ENCODE peak calls at places on chromosomes 12 and 14, in four cellular contexts. One of them, this sample, is unnamed.
A peak's percentile ranks its signal among the peaks of the same experiment; 100 is the strongest.

GRCh38 chr12:52794479-52795331 is 1.2 kb downstream of the KRT3 start:
- DNase-seq in K562: no peak
- DNase-seq in SK-N-SH: no peak
- DNase-seq in H1: no peak
- DNase-seq in this sample: no peak

GRCh38 chr12:117571321-117571720 is 209.9 kb upstream of the NOS1 start:
- DNase-seq in SK-N-SH: no peak
- DNase-seq in K562: no peak
- DNase-seq in H1: no peak
- DNase-seq in this sample: no peak

GRCh38 chr12:75837700-75838099 is 193.9 kb downstream of the PHLDA1 start:
- DNase-seq in H1: no peak
- DNase-seq in K562: peak; percentile 60
- DNase-seq in SK-N-SH: peak; percentile 36
- DNase-seq in this sample: no peak

GRCh38 chr12:90510948-90511347 is 444.0 kb downstream of the CCER1 start:
- DNase-seq in K562: no peak
- DNase-seq in H1: no peak
- DNase-seq in SK-N-SH: no peak
- DNase-seq in this sample: no peak

GRCh38 chr14:20262642-20263128 is 23.6 kb downstream of the OR11H4 start:
- DNase-seq in K562: peak; percentile 40
- DNase-seq in H1: no peak
- DNase-seq in SK-N-SH: no peak
- DNase-seq in this sample: peak; percentile 43

GRCh38 chr12:8465597-8465996 is 9.8 kb downstream of the CLEC6A start:
- DNase-seq in H1: no peak
- DNase-seq in SK-N-SH: no peak
- DNase-seq in K562: no peak
- DNase-seq in this sample: no peak

GRCh38 chr12:96371138-96371786 is 29.0 kb downstream of the CDK17 start:
- DNase-seq in K562: peak; percentile 85
- DNase-seq in SK-N-SH: no peak
- DNase-seq in H1: no peak
- DNase-seq in this sample: no peak

GRCh38 chr14:84401631-84402030 is 1128.3 kb upstream of the FLRT2 start:
- DNase-seq in H1: no peak
- DNase-seq in SK-N-SH: no peak
- DNase-seq in K562: no peak
- DNase-seq in this sample: no peak

GRCh38 chr12:50050119-50050385 is 7.3 kb upstream of the ASIC1 start:
- DNase-seq in K562: no peak
- DNase-seq in H1: no peak
- DNase-seq in SK-N-SH: no peak
- DNase-seq in this sample: no peak

GRCh38 chr12:40315375-40315774 is 90.6 kb downstream of the LRRK2 start:
- DNase-seq in SK-N-SH: no peak
- DNase-seq in K562: no peak
- DNase-seq in H1: no peak
- DNase-seq in this sample: no peak

GRCh38 chr14:71961972-71962371 is 29.7 kb downstream of the RGS6 start:
- DNase-seq in K562: no peak
- DNase-seq in H1: no peak
- DNase-seq in SK-N-SH: no peak
- DNase-seq in this sample: no peak

GRCh38 chr14:22003471-22003870 is 329.9 kb upstream of the OR4E1 start:
- DNase-seq in K562: no peak
- DNase-seq in H1: no peak
- DNase-seq in SK-N-SH: no peak
- DNase-seq in this sample: no peak

GRCh38 chr12:92546826-92547348 is 155.9 kb upstream of the PLEKHG7 start:
- DNase-seq in SK-N-SH: no peak
- DNase-seq in K562: no peak
- DNase-seq in H1: no peak
- DNase-seq in this sample: no peak

GRCh38 chr12:69007166-69007857 is 74.3 kb upstream of the CPM start:
- DNase-seq in SK-N-SH: no peak
- DNase-seq in H1: peak; percentile 49
- DNase-seq in K562: no peak
- DNase-seq in this sample: no peak

GRCh38 chr12:56631790-56632700 is 1.9 kb upstream of the BAZ2A start:
- DNase-seq in K562: peak; percentile 85
- DNase-seq in SK-N-SH: peak; percentile 82
- DNase-seq in H1: no peak
- DNase-seq in this sample: no peak

GRCh38 chr14:80587096-80587724 is 354.3 kb downstream of the CEP128 start:
- DNase-seq in H1: no peak
- DNase-seq in SK-N-SH: no peak
- DNase-seq in K562: no peak
- DNase-seq in this sample: peak; percentile 89

GRCh38 chr12:66107451-66107915 is 23.1 kb downstream of the LLPH start:
- DNase-seq in H1: peak; percentile 33
- DNase-seq in SK-N-SH: peak; percentile 58
- DNase-seq in K562: peak; percentile 86
- DNase-seq in this sample: peak; percentile 56

GRCh38 chr14:22070119-22070982 is 396.7 kb upstream of the OR4E1 start:
- DNase-seq in K562: peak; percentile 1
- DNase-seq in SK-N-SH: no peak
- DNase-seq in H1: no peak
- DNase-seq in this sample: no peak

GRCh38 chr12:12721251-12721689 is 4.1 kb downstream of the CDKN1B start:
- DNase-seq in K562: peak; percentile 44
- DNase-seq in SK-N-SH: no peak
- DNase-seq in H1: no peak
- DNase-seq in this sample: no peak

GRCh38 chr12:12723147-12723680 is 6.0 kb downstream of the CDKN1B start:
- DNase-seq in H1: no peak
- DNase-seq in K562: no peak
- DNase-seq in SK-N-SH: no peak
- DNase-seq in this sample: no peak

GRCh38 chr12:12723681-12724420 is 6.7 kb downstream of the CDKN1B start:
- DNase-seq in H1: no peak
- DNase-seq in K562: peak; percentile 47
- DNase-seq in SK-N-SH: peak; percentile 76
- DNase-seq in this sample: no peak

GRCh38 chr12:12720637-12721250 is 3.6 kb downstream of the CDKN1B start:
- DNase-seq in SK-N-SH: no peak
- DNase-seq in K562: peak; percentile 49
- DNase-seq in H1: no peak
- DNase-seq in this sample: no peak

DNA sequence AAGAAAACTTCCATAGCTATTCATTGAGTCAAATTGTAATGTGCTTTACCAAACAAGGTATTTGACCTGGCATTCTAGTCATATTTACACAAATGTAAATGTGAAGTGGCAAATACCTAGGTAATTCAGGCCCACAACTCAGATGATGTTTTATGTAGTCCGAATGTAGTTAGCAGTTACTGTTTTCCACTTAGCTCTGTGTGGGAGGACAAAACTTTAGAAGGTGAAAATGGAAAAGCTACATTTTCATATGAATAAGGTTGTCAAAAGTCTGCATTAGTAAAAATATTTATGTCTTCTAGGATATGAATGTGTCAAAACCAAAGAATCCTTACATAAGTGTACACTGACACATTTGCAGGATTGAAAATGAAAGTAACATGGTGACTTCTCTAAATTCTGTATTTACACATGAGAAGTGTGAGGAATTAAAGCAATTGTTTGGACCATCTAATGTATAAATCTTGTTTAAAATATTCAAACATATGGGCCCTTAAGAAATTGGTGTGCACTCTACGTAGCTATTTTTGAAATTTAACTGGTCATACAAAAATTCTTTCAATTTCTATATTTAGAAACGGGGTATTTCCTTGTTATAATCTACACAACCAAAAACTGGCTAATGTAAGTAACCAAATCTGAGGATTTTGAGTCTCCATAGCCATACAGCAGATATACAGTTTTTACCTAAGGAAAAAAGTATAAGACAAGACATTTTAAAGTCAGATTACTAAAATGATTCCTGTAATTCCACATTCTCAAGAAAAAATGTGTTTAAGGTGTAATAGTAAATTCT is 5.4 kb downstream of the CDKN1B start:
- DNase-seq in SK-N-SH: no peak
- DNase-seq in H1: no peak
- DNase-seq in K562: no peak
- DNase-seq in this sample: no peak
- TF ChIP-seq NRF1 in SK-N-SH: no peak
- TF ChIP-seq NRF1 in H1: no peak
- TF ChIP-seq NRF1 in K562: no peak
- TF ChIP-seq NRF1 in this sample: no peak

GRCh38 chr12:105064564-105065222 is 19.6 kb downstream of the ALDH1L2 start:
- DNase-seq in H1: no peak
- DNase-seq in K562: no peak
- DNase-seq in SK-N-SH: no peak
- DNase-seq in this sample: no peak
- TF ChIP-seq NRF1 in H1: no peak
- TF ChIP-seq NRF1 in K562: no peak
- TF ChIP-seq NRF1 in SK-N-SH: no peak
- TF ChIP-seq NRF1 in this sample: no peak

DNA sequence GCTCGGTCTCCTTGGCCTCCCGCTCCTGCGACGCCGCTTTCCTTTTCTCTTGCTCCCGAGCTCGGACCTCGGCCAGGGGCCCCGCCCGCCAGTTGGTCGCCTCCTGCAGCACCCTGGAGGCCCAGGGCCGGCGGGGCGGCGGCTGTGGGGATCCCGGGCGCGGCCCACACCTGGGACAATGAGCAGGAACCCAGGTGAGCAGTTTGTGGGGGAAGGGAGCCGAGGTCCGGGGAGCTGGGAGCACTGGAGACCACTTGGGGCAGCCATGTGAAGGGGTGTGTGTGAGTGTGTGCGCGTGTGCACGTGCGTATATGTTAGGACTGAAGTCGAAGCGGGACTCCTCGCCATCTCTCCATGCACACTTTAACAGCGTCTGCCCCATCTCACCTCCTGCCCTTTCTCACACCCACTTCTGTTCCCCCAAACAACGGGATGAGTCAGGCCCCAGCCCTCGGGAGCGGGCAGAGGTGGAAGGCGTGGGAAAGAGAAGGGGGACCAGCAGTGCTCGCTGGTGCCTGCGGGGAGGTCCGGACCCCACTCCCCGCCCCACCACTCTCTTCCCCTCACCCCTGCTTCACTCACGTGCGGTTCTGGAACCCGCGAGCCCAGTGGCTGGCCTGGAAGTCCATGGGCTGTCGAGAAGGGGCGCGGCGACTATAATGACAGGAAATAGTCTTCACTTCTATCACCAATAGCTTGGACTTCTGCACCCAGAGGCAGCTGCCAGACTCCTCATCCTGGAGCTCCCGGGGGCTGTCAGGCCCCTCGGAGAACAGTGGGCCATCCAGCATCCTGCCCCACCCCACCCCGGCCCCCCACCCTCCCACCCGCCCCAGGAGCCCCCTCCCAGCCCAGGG is 450 bp downstream of the DDN start:
- DNase-seq in SK-N-SH: peak; percentile 63
- DNase-seq in H1: no peak
- DNase-seq in K562: peak; percentile 36
- DNase-seq in this sample: no peak
- TF ChIP-seq NRF1 in SK-N-SH: no peak
- TF ChIP-seq NRF1 in H1: no peak
- TF ChIP-seq NRF1 in K562: peak; percentile 35
- TF ChIP-seq NRF1 in this sample: no peak

GRCh38 chr14:54946500-54946899 is 43.9 kb upstream of the GCH1 start:
- DNase-seq in SK-N-SH: no peak
- DNase-seq in H1: no peak
- DNase-seq in K562: no peak
- DNase-seq in this sample: no peak

GRCh38 chr14:54942913-54943312 is 40.3 kb upstream of the GCH1 start:
- DNase-seq in K562: no peak
- DNase-seq in H1: no peak
- DNase-seq in SK-N-SH: no peak
- DNase-seq in this sample: no peak

GRCh38 chr14:54947230-54947629 is 44.6 kb upstream of the GCH1 start:
- DNase-seq in H1: no peak
- DNase-seq in SK-N-SH: no peak
- DNase-seq in K562: no peak
- DNase-seq in this sample: no peak

GRCh38 chr14:54944737-54945391 is 42.2 kb upstream of the GCH1 start:
- DNase-seq in K562: no peak
- DNase-seq in H1: no peak
- DNase-seq in SK-N-SH: no peak
- DNase-seq in this sample: no peak
- TF ChIP-seq NRF1 in K562: no peak
- TF ChIP-seq NRF1 in H1: no peak
- TF ChIP-seq NRF1 in SK-N-SH: no peak
- TF ChIP-seq NRF1 in this sample: no peak

DNA sequence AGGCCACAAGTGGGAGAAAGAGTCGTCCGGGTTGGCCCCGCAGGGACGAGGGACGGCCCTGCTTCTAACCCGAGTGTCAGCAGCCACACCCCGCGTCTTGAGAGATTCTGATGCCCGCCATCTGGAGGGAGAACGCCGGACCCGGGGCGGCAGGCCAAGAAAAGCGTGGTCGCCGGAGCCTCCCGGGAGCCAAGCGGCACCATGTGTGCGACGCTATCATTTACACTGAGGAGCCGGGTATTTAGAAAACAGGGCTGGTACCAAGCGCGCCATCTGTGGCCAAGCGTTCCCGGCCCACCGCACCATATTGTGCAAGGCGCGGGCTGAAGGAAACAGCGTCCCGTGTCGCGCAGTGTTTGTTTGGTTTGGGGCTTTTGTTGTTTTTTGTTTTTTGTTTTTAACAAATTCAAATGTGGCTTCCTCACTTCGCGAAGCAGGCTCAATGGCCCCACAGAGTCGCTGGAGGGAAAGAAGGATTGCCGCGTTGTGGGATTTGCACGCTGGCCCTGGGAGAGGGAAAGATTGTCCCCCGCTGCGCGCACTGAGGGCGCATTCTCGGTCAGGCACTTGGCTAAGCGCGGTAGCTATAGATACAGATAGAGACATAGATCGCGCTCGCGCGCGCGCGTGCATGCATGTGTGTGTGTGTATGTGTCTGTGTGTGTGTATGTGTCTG is 153.8 kb downstream of the BCL11B start:
- DNase-seq in H1: no peak
- DNase-seq in SK-N-SH: peak; percentile 1
- DNase-seq in K562: no peak
- DNase-seq in this sample: no peak
- TF ChIP-seq NRF1 in H1: no peak
- TF ChIP-seq NRF1 in SK-N-SH: no peak
- TF ChIP-seq NRF1 in K562: no peak
- TF ChIP-seq NRF1 in this sample: no peak

DNA sequence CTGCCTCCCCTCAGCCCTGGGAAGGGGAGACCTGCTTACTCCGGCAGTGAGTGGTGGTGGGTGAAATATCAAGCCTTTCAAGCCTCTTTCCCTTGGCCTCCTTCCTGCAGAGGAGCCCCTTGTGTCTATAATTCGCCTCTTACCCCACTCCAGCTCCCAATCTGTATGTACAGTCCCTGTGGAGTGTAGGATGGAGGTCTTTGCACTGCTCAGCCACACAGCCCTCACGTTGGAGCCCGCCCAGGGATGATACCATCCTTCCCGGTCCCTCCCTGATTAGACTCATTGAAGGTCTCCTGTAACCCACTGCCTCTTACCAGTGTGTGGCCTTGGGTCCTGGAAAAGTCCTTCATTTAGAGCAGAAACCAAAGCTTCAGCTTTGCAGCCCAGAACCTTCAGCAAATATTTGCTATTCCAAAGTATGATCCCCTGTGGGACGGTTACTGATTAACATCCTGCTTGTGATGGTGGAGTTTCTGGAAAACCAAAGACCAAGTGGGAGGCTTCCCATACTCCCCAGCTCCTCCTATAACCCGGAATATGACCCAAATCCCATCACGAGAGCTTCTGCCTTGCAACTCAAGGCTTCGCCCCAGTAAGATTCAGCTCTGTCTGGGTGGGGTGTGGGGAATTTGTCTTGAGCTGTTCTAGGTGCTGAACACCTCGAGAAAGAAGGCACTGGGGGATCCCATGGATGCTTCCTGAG is at the start of gene SERPINA10:
- DNase-seq in H1: no peak
- DNase-seq in K562: no peak
- DNase-seq in SK-N-SH: no peak
- DNase-seq in this sample: no peak
- TF ChIP-seq NRF1 in H1: no peak
- TF ChIP-seq NRF1 in K562: no peak
- TF ChIP-seq NRF1 in SK-N-SH: no peak
- TF ChIP-seq NRF1 in this sample: no peak